ENCODE peak calls at places on chromosomes 12 and 14, in four cellular contexts. B is left cardiac atrium, N is NCI-H345, Z is OCI-LY7. W is an unnamed sample.

GRCh38 chr12:119649202-119649808 is 18.6 kb upstream of the PRKAB1 start:
- DNase-seq in B (no peak), N (peak; percentile 10), Z (peak; percentile 24), W (peak; percentile 19)

GRCh38 chr14:95474941-95475340 is 41.5 kb downstream of the SYNE3 start:
- DNase-seq in B (no peak), N (no peak), Z (no peak), W (no peak)

GRCh38 chr12:1826867-1827705 is 6.7 kb downstream of the LRTM2 start:
- DNase-seq in B (no peak), Z (no peak), N (no peak), W (no peak)

GRCh38 chr12:51911788-51912711 is 4.7 kb downstream of the ACVRL1 start:
- DNase-seq in B (peak; percentile 74), Z (no peak), N (no peak), W (no peak)

GRCh38 chr14:26917086-26917485 is 319.3 kb upstream of the NOVA1 start:
- DNase-seq in N (no peak), Z (peak; percentile 1), B (no peak), W (no peak)

GRCh38 chr14:59484611-59485174 is 376 bp downstream of the JKAMP start:
- DNase-seq in B (no peak), Z (no peak), N (no peak), W (no peak)

GRCh38 chr14:80638620-80639215 is 302.8 kb downstream of the CEP128 start:
- DNase-seq in Z (no peak), N (no peak), B (no peak), W (no peak)

GRCh38 chr12:27711312-27711682 is 665 bp downstream of the MRPS35 start:
- DNase-seq in Z (peak; percentile 38), N (peak; percentile 25), B (no peak), W (peak; percentile 52)

GRCh38 chr12:104137175-104137901 is 672 bp downstream of the NFYB start:
- DNase-seq in Z (peak; percentile 74), N (peak; percentile 35), B (peak; percentile 40), W (peak; percentile 42)

GRCh38 chr12:80056845-80057244 is 42.5 kb upstream of the OTOGL start:
- DNase-seq in Z (no peak), B (peak; percentile 44), N (no peak), W (peak; percentile 51)

GRCh38 chr12:49389092-49389703 is 21.9 kb downstream of the SPATS2 start:
- DNase-seq in B (peak; percentile 39), Z (no peak), N (no peak), W (no peak)

GRCh38 chr12:96395236-96395635 is 5.0 kb downstream of the CDK17 start:
- DNase-seq in Z (no peak), B (no peak), N (no peak), W (no peak)

GRCh38 chr12:59695379-59695778 is 99.5 kb downstream of the SLC16A7 start:
- DNase-seq in Z (no peak), B (no peak), N (no peak), W (no peak)

GRCh38 chr12:121288941-121289340 is 7.6 kb downstream of the CAMKK2 start:
- DNase-seq in B (peak; percentile 47), N (no peak), Z (no peak), W (no peak)

GRCh38 chr14:73234029-73234428 is 3.3 kb upstream of the PAPLN start:
- DNase-seq in N (no peak), Z (no peak), B (no peak), W (no peak)